ENCODE peak calls at places on chromosomes 1 and 21, in six cellular contexts. S is PC-3, O is fibroblast of lung, P is endothelial cell, F is heart right ventricle, V is A549. L is an unnamed sample.

GRCh38 chr1:151756291-151756690 is 7.0 kb downstream of the MRPL9 start:
- DNase-seq in V (no peak), P (no peak), S (peak; percentile 43), F (no peak), O (peak; percentile 5), L (no peak)

GRCh38 chr1:86370627-86371026 is 25.5 kb downstream of the ODF2L start:
- DNase-seq in P (no peak), V (no peak), O (peak; percentile 47), S (no peak), F (no peak), L (no peak)

GRCh38 chr1:50913954-50914353 is 46.1 kb downstream of the FAF1 start:
- DNase-seq in V (no peak), F (no peak), P (no peak), O (no peak), S (no peak), L (no peak)

GRCh38 chr1:40847023-40847740 is 15.0 kb downstream of the CITED4 start:
- DNase-seq in P (no peak), S (peak; percentile 38), V (no peak), O (no peak), F (no peak), L (no peak)

GRCh38 chr1:47184771-47185677 is 4.8 kb downstream of the PDZK1IP1 start:
- DNase-seq in P (no peak), S (no peak), V (no peak), F (no peak), O (no peak), L (no peak)

GRCh38 chr1:180151508-180151907 is 3.2 kb upstream of the QSOX1 start:
- DNase-seq in F (no peak), P (no peak), O (peak; percentile 94), V (peak; percentile 41), S (peak; percentile 94), L (no peak)

GRCh38 chr1:168145184-168146159 is 8.7 kb upstream of the GPR161 start:
- DNase-seq in F (peak; percentile 83), O (peak; percentile 83), V (peak; percentile 93), S (peak; percentile 95), P (peak; percentile 93), L (peak; percentile 89)

GRCh38 chr1:24765308-24765988 is 20.2 kb downstream of the CLIC4 start:
- DNase-seq in V (no peak), F (no peak), S (no peak), P (no peak), O (peak; percentile 73), L (no peak)

GRCh38 chr1:167723707-167724323 is 2.0 kb downstream of the MPZL1 start:
- DNase-seq in V (no peak), F (no peak), S (no peak), O (no peak), P (no peak), L (no peak)

GRCh38 chr1:207049974-207050391 is 1.0 kb downstream of the YOD1 start:
- DNase-seq in P (no peak), F (peak; percentile 54), O (peak; percentile 62), S (peak; percentile 82), V (no peak), L (peak; percentile 25)

GRCh38 chr1:160219062-160219929 is 14.1 kb downstream of the PEA15 start:
- DNase-seq in P (peak; percentile 57), V (peak; percentile 55), F (peak; percentile 69), S (peak; percentile 73), O (peak; percentile 84), L (peak; percentile 31)
- TF ChIP-seq CTCF in P (no peak), V (peak; percentile 61), F (peak; percentile 31), S (peak; percentile 83), O (peak; percentile 79), L (peak; percentile 67)

GRCh38 chr1:109567823-109568222 is 19.4 kb downstream of the GNAI3 start:
- DNase-seq in V (no peak), F (no peak), P (no peak), O (no peak), S (no peak), L (no peak)
- TF ChIP-seq CTCF in V (no peak), F (no peak), P (no peak), O (no peak), S (no peak), L (no peak)

GRCh38 chr1:88029899-88030298 is 654.2 kb upstream of the PKN2 start:
- DNase-seq in V (no peak), S (no peak), F (no peak), O (no peak), P (no peak), L (no peak)

DNA sequence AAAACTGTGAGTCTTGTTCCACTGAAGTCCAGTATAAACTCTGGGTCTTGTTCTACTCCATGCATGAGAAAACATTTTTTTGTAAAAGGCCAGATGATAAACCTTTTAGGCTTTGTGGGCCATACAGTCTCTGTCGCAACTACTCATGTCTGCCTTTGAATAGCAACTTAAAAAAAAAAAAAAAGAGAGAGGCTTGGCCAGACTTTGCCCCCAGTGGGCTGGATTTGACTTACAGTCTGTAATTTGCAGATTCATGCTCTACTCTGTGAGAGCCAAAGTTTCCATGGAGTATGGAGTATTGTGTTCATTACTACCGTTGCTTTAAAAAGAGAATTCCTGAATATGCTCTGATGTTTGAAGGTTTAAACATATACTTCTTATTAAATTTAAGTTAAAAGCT is 654.9 kb upstream of the PKN2 start:
- DNase-seq in F (no peak), P (no peak), S (no peak), V (peak; percentile 2), O (peak; percentile 9), L (no peak)
- TF ChIP-seq CTCF in F (no peak), P (peak; percentile 29), S (no peak), V (no peak), O (no peak), L (no peak)

DNA sequence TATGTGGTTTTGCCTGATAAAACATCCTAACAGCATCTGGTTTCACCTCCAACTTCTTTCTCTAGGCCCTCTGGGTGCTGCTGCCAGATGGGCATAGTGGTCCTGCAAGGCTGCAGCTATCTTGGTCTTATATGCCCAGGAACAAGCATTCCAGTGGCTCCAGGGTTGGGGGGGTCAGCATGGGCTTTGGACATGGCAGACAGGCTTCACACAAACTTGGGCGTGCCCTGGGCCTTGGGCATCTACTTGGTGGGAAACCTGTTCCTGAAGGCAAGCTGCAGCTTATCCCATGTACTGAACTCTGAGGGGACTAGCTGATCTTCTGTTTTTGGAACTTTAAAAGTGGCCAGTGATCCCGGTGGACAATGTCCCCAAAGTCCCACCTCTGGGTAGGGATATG is 54.9 kb upstream of the ZNF678 start:
- DNase-seq in F (no peak), P (no peak), V (no peak), S (no peak), O (no peak), L (no peak)
- TF ChIP-seq CTCF in F (no peak), P (no peak), V (no peak), S (no peak), O (no peak), L (no peak)

DNA sequence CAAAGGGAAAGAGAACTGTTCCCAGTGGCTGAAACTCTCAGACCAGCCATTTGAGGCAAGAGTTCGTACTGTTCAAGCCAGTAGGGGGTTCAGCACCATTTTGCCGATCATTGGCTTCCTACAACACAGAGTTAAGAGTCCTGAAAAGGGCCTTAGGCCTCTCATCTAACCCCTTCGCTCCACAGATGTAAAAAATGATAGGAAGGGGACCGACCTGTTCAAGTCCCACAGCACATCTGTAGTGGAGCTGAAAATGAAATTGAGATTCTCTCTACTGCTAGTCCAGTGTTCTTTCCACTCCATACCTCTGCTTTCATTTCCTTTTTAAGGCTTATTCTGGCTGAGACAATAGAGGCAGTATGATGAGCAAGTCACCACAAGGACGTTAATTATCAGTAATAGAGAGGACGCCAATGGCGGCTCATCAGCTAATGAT is 1.1 kb downstream of the DDR2 start:
- DNase-seq in V (no peak), O (peak; percentile 70), S (no peak), P (no peak), F (no peak), L (no peak)
- TF ChIP-seq CTCF in V (no peak), O (peak; percentile 32), S (no peak), P (no peak), F (no peak), L (no peak)

DNA sequence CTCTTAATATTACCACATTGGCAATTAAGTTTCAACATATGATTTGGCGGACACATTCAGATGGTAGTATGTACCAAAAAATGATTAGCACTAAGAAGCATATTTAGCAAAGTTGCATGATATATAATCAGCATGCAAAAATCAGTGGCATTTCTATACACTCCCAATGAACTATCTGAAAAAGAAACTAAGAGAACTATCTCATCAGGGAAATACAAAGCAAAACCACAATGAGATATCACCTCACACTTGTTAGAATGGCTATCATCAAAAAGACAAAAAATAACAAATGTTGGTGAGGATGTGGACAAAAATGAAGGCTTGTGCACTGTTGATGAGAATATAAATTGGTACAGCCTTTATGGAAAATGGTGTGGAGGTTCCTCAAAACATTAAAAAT is 31.4 kb upstream of the DENND1B start:
- DNase-seq in V (no peak), F (no peak), S (no peak), P (no peak), O (no peak), L (no peak)
- TF ChIP-seq CTCF in V (no peak), F (no peak), S (no peak), P (no peak), O (no peak), L (no peak)

GRCh38 chr1:37239225-37239740 is 205.0 kb upstream of the GRIK3 start:
- DNase-seq in P (no peak), F (no peak), S (no peak), V (no peak), O (no peak), L (no peak)
- TF ChIP-seq CTCF in P (no peak), F (no peak), S (no peak), V (no peak), O (no peak), L (no peak)

DNA sequence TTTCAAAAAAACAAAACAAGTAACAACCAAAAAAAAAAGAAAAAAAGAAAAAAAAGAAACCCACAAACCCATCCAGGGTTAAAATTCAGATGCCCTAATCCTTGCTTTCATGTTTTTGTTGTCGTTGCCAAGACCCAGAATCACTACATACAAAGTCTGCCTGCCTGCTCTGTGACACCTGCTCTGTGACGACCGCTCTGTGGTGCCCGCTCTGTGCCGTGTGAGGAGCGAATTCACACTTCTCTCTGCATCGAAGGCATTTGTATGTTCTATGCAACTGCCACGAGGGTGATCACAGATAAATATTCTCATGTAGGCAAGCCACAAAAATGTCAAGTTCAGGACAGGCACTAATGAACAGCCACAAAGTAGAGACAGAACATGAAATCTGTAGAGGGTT is 178.6 kb downstream of the SLC45A1 start:
- DNase-seq in V (no peak), S (no peak), O (no peak), F (no peak), P (no peak), L (no peak)
- TF ChIP-seq CTCF in V (no peak), S (no peak), O (no peak), F (no peak), P (no peak), L (no peak)

GRCh38 chr21:46489800-46490199 is 31.1 kb downstream of the DIP2A start:
- DNase-seq in P (no peak), S (no peak), V (no peak), O (no peak), F (no peak), L (no peak)
- TF ChIP-seq CTCF in P (no peak), S (no peak), V (no peak), O (no peak), F (no peak), L (no peak)

L was measured in neural crest cell.